ENCODE peak calls at places on chromosome 15, in nine cellular contexts. R is testis, S is HFF-Myc, W is OCI-LY7, O is GM12865, U is left ventricle myocardium inferior, P is ovary, V is fibroblast of lung, J is coronary artery. C is an unnamed sample.
A peak's percentile ranks its signal among the peaks of the same experiment; 100 is the strongest.

GRCh38 chr15:28975766-28976179 is 90.0 kb downstream of the APBA2 start:
- DNase-seq in W (peak; percentile 67), V (peak; percentile 43), U (no peak), R (peak; percentile 69), O (peak; percentile 56), P (no peak), J (no peak), S (no peak), C (peak; percentile 63)

GRCh38 chr15:76060098-76060989 is 559 bp downstream of the TMEM266 start:
- DNase-seq in O (peak; percentile 68), W (no peak), R (no peak), V (no peak), U (no peak), S (no peak), P (no peak), J (no peak), C (peak; percentile 18)

GRCh38 chr15:45637552-45638033 is 2.8 kb downstream of the SQOR start:
- DNase-seq in R (peak; percentile 47), W (peak; percentile 53), P (peak; percentile 69), S (peak; percentile 57), V (peak; percentile 84), J (no peak), O (peak; percentile 90), U (peak; percentile 54), C (peak; percentile 77)

GRCh38 chr15:41791970-41792637 is 17.8 kb downstream of the MAPKBP1 start:
- DNase-seq in S (no peak), U (no peak), J (no peak), W (no peak), P (no peak), R (no peak), V (no peak), O (no peak), C (no peak)

GRCh38 chr15:78988361-78988911 is 43.6 kb upstream of the CTSH start:
- DNase-seq in J (peak; percentile 79), O (peak; percentile 48), V (peak; percentile 99), W (no peak), S (peak; percentile 97), R (peak; percentile 83), U (peak; percentile 53), P (peak; percentile 46), C (peak; percentile 47)

GRCh38 chr15:71809346-71809745 is 1.0 kb upstream of the NR2E3 start:
- DNase-seq in V (no peak), O (no peak), P (no peak), J (no peak), U (no peak), W (no peak), R (no peak), S (no peak), C (no peak)

GRCh38 chr15:76483752-76484151 is 147.2 kb downstream of the ISL2 start:
- DNase-seq in V (no peak), U (no peak), O (no peak), J (no peak), S (no peak), W (no peak), P (no peak), R (no peak), C (no peak)

GRCh38 chr15:49620174-49620573 is 444 bp downstream of the FAM227B start:
- DNase-seq in V (peak; percentile 41), P (no peak), J (no peak), U (no peak), R (no peak), O (peak; percentile 11), S (no peak), W (peak; percentile 2), C (no peak)

GRCh38 chr15:70690491-70691281 is 72.7 kb downstream of the UACA start:
- DNase-seq in P (no peak), U (no peak), R (no peak), W (no peak), V (peak; percentile 7), O (no peak), J (no peak), S (no peak), C (no peak)

GRCh38 chr15:63553388-63553791 is 43.8 kb upstream of the FBXL22 start:
- DNase-seq in S (peak; percentile 51), O (no peak), J (no peak), W (no peak), R (peak; percentile 42), V (peak; percentile 100), U (no peak), P (no peak), C (no peak)

GRCh38 chr15:81225161-81225671 is 28.5 kb downstream of the IL16 start:
- DNase-seq in W (no peak), J (no peak), O (no peak), P (no peak), V (no peak), S (no peak), U (peak; percentile 64), R (peak; percentile 45), C (no peak)

GRCh38 chr15:85485956-85486567 is 105.7 kb downstream of the AKAP13 start:
- DNase-seq in R (peak; percentile 77), P (no peak), O (peak; percentile 88), W (peak; percentile 81), V (peak; percentile 61), J (no peak), U (no peak), S (peak; percentile 56), C (peak; percentile 73)

GRCh38 chr15:36136054-36136453 is 443.4 kb upstream of the CDIN1 start:
- DNase-seq in P (no peak), R (no peak), W (no peak), J (no peak), U (no peak), O (no peak), S (no peak), V (no peak), C (no peak)

GRCh38 chr15:78157203-78157602 is 8.0 kb downstream of the IDH3A start:
- DNase-seq in J (no peak), S (no peak), U (no peak), P (no peak), V (no peak), R (no peak), W (no peak), O (no peak), C (no peak)

GRCh38 chr15:25065876-25066275 is 111.1 kb downstream of the SNRPN start:
- DNase-seq in O (no peak), V (no peak), S (no peak), R (no peak), J (no peak), W (no peak), U (no peak), P (no peak), C (no peak)

GRCh38 chr15:87287156-87287555 is 969.4 kb downstream of the NTRK3 start:
- DNase-seq in P (no peak), W (no peak), S (peak; percentile 79), J (no peak), R (no peak), U (no peak), V (peak; percentile 73), O (no peak), C (no peak)

DNA sequence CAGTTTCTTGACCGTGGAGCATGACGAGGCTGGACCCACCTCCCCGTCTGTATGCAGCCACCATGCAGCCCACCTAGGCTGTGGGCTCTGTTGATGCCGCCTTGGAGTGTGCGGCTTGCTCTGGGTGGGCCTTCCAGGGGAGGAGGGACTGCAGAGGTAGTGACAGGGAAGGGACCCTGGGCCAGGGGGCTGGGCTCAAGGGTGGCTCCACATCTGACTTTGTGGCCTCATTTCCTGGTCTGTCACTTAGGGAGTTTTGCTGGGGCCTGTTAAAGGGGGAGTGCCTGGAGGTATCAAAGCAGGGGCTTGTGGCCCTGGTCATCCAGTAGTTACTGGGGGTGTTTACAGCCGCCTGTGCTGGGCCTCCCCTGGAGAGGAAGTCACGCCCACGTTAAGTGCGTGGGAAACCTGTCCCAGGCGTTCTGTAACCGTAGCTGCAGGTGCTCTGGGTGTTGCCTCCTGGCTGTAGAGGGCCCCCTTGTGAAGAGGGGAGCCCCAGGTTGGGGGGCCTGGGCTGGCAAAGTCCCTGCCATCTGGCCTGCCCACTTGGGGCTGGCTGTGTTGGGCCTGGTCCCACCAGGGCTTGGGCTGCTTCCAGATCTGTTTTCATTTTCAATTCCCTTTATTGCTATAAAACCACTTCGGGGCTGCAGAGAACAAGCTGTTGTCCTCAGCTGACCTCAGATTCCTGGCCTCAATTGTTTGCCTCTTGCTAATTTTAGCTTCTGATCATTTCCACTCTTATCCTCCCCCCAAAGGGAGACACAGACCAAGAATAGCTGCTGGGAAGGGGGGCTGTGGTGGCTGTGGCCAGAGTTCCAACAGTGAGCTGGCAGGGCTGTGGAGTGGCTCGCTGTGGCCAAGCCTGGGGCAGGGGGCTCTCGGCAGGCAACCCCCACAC is 26.5 kb downstream of the KLF13 start:
- DNase-seq in J (peak; percentile 84), U (peak; percentile 77), V (peak; percentile 89), W (peak; percentile 71), R (peak; percentile 92), S (no peak), O (peak; percentile 88), P (peak; percentile 72), C (peak; percentile 89)
- TF ChIP-seq CTCF in J (no peak), U (no peak), V (no peak), W (peak; percentile 58), R (no peak), S (no peak), O (no peak), P (no peak), C (peak; percentile 36)

GRCh38 chr15:65079580-65079979 is 3.0 kb downstream of the KBTBD13 start:
- DNase-seq in S (no peak), P (no peak), V (no peak), R (no peak), W (no peak), U (no peak), O (no peak), J (no peak), C (no peak)
- TF ChIP-seq CTCF in S (no peak), P (no peak), V (no peak), R (no peak), W (no peak), U (no peak), O (no peak), J (no peak), C (no peak)

DNA sequence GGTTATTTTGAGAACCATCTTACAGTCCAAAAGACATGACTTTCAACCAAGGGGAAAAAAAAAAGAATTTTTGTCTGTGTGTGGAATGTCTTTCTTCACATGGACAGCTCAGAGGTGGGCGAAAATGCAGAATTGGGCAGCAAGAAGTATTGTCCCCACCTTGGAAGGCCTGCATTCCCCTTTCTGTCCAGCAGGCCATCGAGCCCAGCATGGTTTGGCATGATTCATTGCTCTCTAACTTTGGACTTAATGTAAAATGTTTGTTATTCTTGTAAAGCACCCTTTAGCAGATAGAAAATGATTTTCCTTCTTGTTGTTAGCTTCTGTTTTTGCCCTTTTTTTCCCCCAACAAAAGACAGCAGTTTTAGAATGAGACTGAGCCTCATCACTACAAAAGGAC is 12.4 kb downstream of the MYO1E start:
- DNase-seq in W (no peak), S (no peak), R (no peak), O (no peak), U (no peak), J (no peak), V (no peak), P (no peak), C (no peak)
- TF ChIP-seq CTCF in W (peak; percentile 29), S (peak; percentile 24), R (no peak), O (peak; percentile 34), U (peak; percentile 22), J (peak; percentile 17), V (no peak), P (no peak), C (no peak)

DNA sequence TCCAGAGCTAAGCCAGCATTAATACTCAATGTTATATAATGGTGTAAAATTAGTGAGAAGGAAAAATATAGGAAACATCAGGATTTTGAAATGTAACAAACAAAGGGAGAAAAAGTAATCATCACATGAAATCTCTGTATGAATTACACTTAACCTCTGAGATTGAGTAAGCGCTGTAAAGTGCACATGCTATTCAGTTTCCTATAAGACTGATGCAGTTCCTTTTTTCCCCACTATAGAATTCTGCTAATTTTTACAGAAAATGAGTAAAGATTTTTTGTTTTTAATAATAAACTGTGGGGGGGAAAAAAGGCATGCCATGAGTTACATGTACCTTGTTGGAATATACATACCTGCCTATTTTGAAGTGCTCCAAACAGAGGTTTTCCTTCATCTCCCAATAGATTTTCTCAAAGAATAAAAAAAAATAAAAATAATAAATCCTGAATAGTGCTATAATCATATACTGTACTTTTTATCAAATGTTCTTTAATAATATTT is 64.0 kb upstream of the TTBK2 start:
- DNase-seq in R (no peak), V (no peak), P (no peak), O (no peak), J (no peak), W (no peak), U (no peak), S (no peak), C (no peak)
- TF ChIP-seq CTCF in R (no peak), V (no peak), P (no peak), O (no peak), J (no peak), W (peak; percentile 31), U (no peak), S (no peak), C (no peak)